ENCODE peak calls at places on chromosomes 11 and 22, in five cellular contexts. T, W, Y, E and G are unnamed samples.

GRCh38 chr11:20611445-20611844 is 12.0 kb downstream of the SLC6A5 start:
- DNase-seq in T (no peak), W (no peak), Y (no peak), E (no peak), G (no peak)

GRCh38 chr11:19378814-19379213 is 138.1 kb upstream of the E2F8 start:
- DNase-seq in T (no peak), W (no peak), Y (no peak), E (no peak), G (no peak)

GRCh38 chr22:37111156-37111717 is 1.7 kb upstream of the TMPRSS6 start:
- DNase-seq in T (no peak), W (no peak), Y (no peak), E (no peak), G (no peak)

GRCh38 chr11:7278314-7278917 is 26.7 kb downstream of the SYT9 start:
- DNase-seq in T (peak), W (no peak), Y (no peak), E (peak), G (peak)

GRCh38 chr11:11661356-11662040 is 39.7 kb upstream of the GALNT18 start:
- DNase-seq in T (no peak), W (no peak), Y (no peak), E (no peak), G (no peak)

GRCh38 chr11:73274722-73275380 is 2.7 kb downstream of the P2RY6 start:
- DNase-seq in T (no peak), W (no peak), Y (no peak), E (no peak), G (no peak)

GRCh38 chr11:133842730-133843129 is 2.6 kb downstream of the SPATA19 start:
- DNase-seq in T (no peak), W (no peak), Y (no peak), E (no peak), G (no peak)

GRCh38 chr11:8287297-8288070 is 23.8 kb upstream of the LMO1 start:
- DNase-seq in T (no peak), W (peak), Y (no peak), E (no peak), G (no peak)

GRCh38 chr22:24429411-24430365 is 2.3 kb downstream of the ADORA2A start:
- DNase-seq in T (no peak), W (no peak), Y (no peak), E (no peak), G (no peak)

GRCh38 chr11:7654094-7654742 is 19.1 kb downstream of the CYB5R2 start:
- DNase-seq in T (no peak), W (no peak), Y (no peak), E (no peak), G (no peak)

GRCh38 chr11:76861490-76861953 is 804 bp downstream of the ACER3 start:
- DNase-seq in T (no peak), W (peak), Y (no peak), E (peak), G (peak)

GRCh38 chr11:63510360-63511130 is 4.7 kb downstream of the LGALS12 start:
- DNase-seq in T (no peak), W (no peak), Y (no peak), E (peak), G (no peak)

GRCh38 chr11:46682773-46683752 is 17.4 kb downstream of the ARHGAP1 start:
- DNase-seq in T (peak), W (no peak), Y (no peak), E (no peak), G (no peak)

GRCh38 chr11:15748673-15749190 is 607.6 kb downstream of the SOX6 start:
- DNase-seq in T (no peak), W (no peak), Y (no peak), E (no peak), G (no peak)

GRCh38 chr22:33476716-33477115 is 418.5 kb upstream of the SYN3 start:
- DNase-seq in T (no peak), W (no peak), Y (no peak), E (no peak), G (no peak)

GRCh38 chr11:94583885-94584500 is 16.8 kb downstream of the PIWIL4 start:
- DNase-seq in T (no peak), W (no peak), Y (peak), E (no peak), G (no peak)

GRCh38 chr11:41403462-41403861 is 56.0 kb downstream of the LRRC4C start:
- DNase-seq in T (no peak), W (no peak), Y (no peak), E (no peak), G (no peak)

GRCh38 chr11:72333657-72334056 is 89.7 kb upstream of the PHOX2A start:
- DNase-seq in T (no peak), W (peak), Y (no peak), E (peak), G (no peak)

GRCh38 chr11:8006349-8006977 is 19.3 kb downstream of the EIF3F start:
- DNase-seq in T (peak), W (peak), Y (peak), E (peak), G (peak)

GRCh38 chr22:29172216-29172615 is 33.5 kb upstream of the EMID1 start:
- DNase-seq in T (no peak), W (no peak), Y (no peak), E (no peak), G (no peak)

GRCh38 chr11:83025267-83025704 is 46.4 kb downstream of the RAB30 start:
- DNase-seq in T (no peak), W (no peak), Y (no peak), E (no peak), G (peak)

GRCh38 chr11:65880844-65881421 is 1.3 kb downstream of the CTSW start:
- DNase-seq in T (no peak), W (no peak), Y (no peak), E (no peak), G (no peak)

GRCh38 chr11:60657880-60658279 is 41.5 kb upstream of the MS4A8 start:
- DNase-seq in T (no peak), W (no peak), Y (no peak), E (no peak), G (no peak)

GRCh38 chr22:36590441-36591056 is 61.6 kb upstream of the EIF3D start:
- DNase-seq in T (no peak), W (no peak), Y (no peak), E (no peak), G (no peak)

GRCh38 chr11:93512965-93513667 is 30.1 kb downstream of the SMCO4 start:
- DNase-seq in T (no peak), W (no peak), Y (no peak), E (no peak), G (no peak)

GRCh38 chr22:46105494-46106278 is 44.6 kb upstream of the PPARA start:
- DNase-seq in T (no peak), W (no peak), Y (no peak), E (no peak), G (no peak)

GRCh38 chr11:70430671-70431574 is 32.6 kb downstream of the CTTN start:
- DNase-seq in T (no peak), W (no peak), Y (no peak), E (no peak), G (no peak)

GRCh38 chr11:70431611-70432010 is 33.3 kb downstream of the CTTN start:
- DNase-seq in T (no peak), W (no peak), Y (no peak), E (no peak), G (no peak)

GRCh38 chr11:70433038-70433437 is 34.7 kb downstream of the CTTN start:
- DNase-seq in T (no peak), W (no peak), Y (no peak), E (no peak), G (no peak)

GRCh38 chr11:70432580-70432979 is 34.3 kb downstream of the CTTN start:
- DNase-seq in T (no peak), W (no peak), Y (no peak), E (no peak), G (no peak)

DNA sequence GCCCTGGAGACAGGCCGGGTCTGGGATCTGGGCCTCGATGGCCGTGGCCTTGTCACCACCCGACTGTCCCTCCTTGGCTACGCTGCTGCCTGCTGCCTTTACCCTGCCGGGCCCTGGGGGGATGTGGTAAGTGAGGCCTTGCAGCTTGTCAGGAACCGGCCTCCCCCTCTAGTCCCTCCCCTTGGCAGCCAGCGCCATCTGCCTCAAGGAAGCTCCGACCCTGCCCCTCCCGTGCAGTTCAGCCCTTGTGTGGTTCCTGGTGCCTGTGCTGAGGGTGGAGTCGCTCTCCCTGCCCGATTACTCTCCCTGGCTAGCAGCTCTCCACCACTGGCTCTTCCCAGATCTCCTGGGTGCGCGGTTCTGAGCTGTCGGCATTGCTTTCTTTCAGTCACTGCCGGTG is 33.7 kb downstream of the CTTN start:
- DNase-seq in T (no peak), W (no peak), Y (no peak), E (no peak), G (no peak)
- TF ChIP-seq JUND in T (no peak), W (no peak), Y (no peak), E (no peak), G (no peak)

GRCh38 chr11:110774138-110775014 is 62.1 kb upstream of the ARHGAP20 start:
- DNase-seq in T (no peak), W (no peak), Y (no peak), E (no peak), G (peak)
- TF ChIP-seq JUND in T (no peak), W (no peak), Y (no peak), E (no peak), G (no peak)

GRCh38 chr11:116533186-116533825 is 239.5 kb downstream of the BUD13 start:
- DNase-seq in T (no peak), W (peak), Y (no peak), E (peak), G (no peak)
- TF ChIP-seq JUND in T (no peak), W (no peak), Y (no peak), E (no peak), G (no peak)

GRCh38 chr22:39349506-39349966 is 255 bp upstream of the SYNGR1 start:
- DNase-seq in T (no peak), W (peak), Y (no peak), E (peak), G (peak)
- TF ChIP-seq JUND in T (no peak), W (no peak), Y (no peak), E (no peak), G (no peak)

GRCh38 chr11:68896171-68896959 is 7.3 kb downstream of the MRPL21 start:
- DNase-seq in T (no peak), W (no peak), Y (no peak), E (no peak), G (no peak)

GRCh38 chr11:68900835-68901381 is 2.7 kb downstream of the MRPL21 start:
- DNase-seq in T (no peak), W (no peak), Y (no peak), E (no peak), G (no peak)

GRCh38 chr11:68892576-68892975 is 11.1 kb downstream of the MRPL21 start:
- DNase-seq in T (no peak), W (no peak), Y (no peak), E (no peak), G (no peak)

GRCh38 chr11:68893282-68893681 is 10.3 kb downstream of the MRPL21 start:
- DNase-seq in T (no peak), W (no peak), Y (no peak), E (no peak), G (no peak)

GRCh38 chr11:68897441-68897840 is 6.2 kb downstream of the MRPL21 start:
- DNase-seq in T (no peak), W (no peak), Y (no peak), E (no peak), G (no peak)
- TF ChIP-seq JUND in T (no peak), W (no peak), Y (no peak), E (no peak), G (no peak)

DNA sequence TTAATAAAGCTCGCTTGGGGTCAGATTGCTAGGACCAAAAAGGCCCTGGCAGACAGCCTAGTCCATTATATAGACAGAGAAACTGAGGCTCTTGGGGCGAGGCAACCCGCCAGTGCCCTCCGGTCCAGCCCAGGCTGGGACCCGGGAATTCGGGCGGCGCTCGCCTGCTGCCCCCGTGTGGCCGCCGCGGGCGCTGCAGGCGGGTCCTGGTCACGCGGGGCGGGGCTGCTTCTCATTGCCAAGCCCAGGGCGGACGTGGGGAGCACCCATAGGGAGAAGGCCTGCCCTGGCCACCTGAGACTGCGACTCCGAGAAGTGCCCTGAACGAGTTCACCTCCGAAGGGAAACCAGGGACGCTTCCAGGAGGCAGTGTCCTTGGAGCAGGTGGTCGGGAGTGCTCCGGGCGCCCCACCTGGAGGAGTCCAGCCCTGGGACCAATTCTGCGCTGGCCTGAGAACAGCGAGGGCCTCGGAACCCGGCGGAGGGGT is 36.0 kb upstream of the CSNK1E start:
- DNase-seq in T (peak), W (peak), Y (no peak), E (peak), G (peak)
- TF ChIP-seq JUND in T (no peak), W (peak), Y (no peak), E (no peak), G (no peak)

GRCh38 chr11:36155770-36156485 is 133.3 kb downstream of the COMMD9 start:
- DNase-seq in T (no peak), W (no peak), Y (no peak), E (no peak), G (peak)
- TF ChIP-seq JUND in T (no peak), W (no peak), Y (no peak), E (no peak), G (no peak)